ENCODE peak calls at places on chromosomes 13 and 19, in eight cellular contexts. S is HL-60, Q is transverse colon, Y is dorsolateral prefrontal cortex, O is psoas muscle, J is heart right ventricle, F is upper lobe of left lung, C is suprapubic skin. N is an unnamed sample.
A peak's percentile ranks its signal among the peaks of the same experiment; 100 is the strongest.

GRCh38 chr19:43504426-43505185 is at the start of gene PHLDB3:
- DNase-seq in S (no peak), Q (peak; percentile 60), Y (no peak), O (peak; percentile 63), J (peak; percentile 29), F (peak; percentile 89), C (no peak), N (no peak)

GRCh38 chr19:47284324-47284899 is 9.7 kb downstream of the INAFM1 start:
- DNase-seq in S (peak; percentile 55), Q (no peak), Y (no peak), O (no peak), J (peak; percentile 55), F (no peak), C (no peak), N (no peak)

GRCh38 chr19:48403606-48404005 is 10.1 kb downstream of the GRIN2D start:
- DNase-seq in S (no peak), Q (peak; percentile 60), Y (no peak), O (no peak), J (peak; percentile 69), F (no peak), C (no peak), N (no peak)

GRCh38 chr19:51294211-51294976 is 17.1 kb upstream of the IGLON5 start:
- DNase-seq in S (no peak), Q (no peak), Y (no peak), O (no peak), J (no peak), F (peak; percentile 69), C (no peak), N (no peak)

GRCh38 chr19:29775575-29775900 is 36.3 kb upstream of the CCNE1 start:
- DNase-seq in S (no peak), Q (no peak), Y (no peak), O (no peak), J (no peak), F (no peak), C (no peak), N (no peak)

GRCh38 chr19:30029721-30030510 is 87.9 kb downstream of the URI1 start:
- DNase-seq in S (no peak), Q (no peak), Y (no peak), O (no peak), J (no peak), F (no peak), C (no peak), N (peak; percentile 40)

GRCh38 chr19:48873476-48874308 is 1.5 kb downstream of the PPP1R15A start:
- DNase-seq in S (no peak), Q (no peak), Y (no peak), O (no peak), J (no peak), F (no peak), C (peak; percentile 65), N (no peak)

GRCh38 chr13:104011505-104012270 is 945.5 kb upstream of the SLC10A2 start:
- DNase-seq in S (no peak), Q (no peak), Y (no peak), O (peak; percentile 61), J (no peak), F (no peak), C (no peak), N (no peak)

GRCh38 chr13:51222510-51223283 is 499 bp downstream of the FAM124A start:
- DNase-seq in S (no peak), Q (no peak), Y (no peak), O (no peak), J (no peak), F (no peak), C (no peak), N (no peak)

DNA sequence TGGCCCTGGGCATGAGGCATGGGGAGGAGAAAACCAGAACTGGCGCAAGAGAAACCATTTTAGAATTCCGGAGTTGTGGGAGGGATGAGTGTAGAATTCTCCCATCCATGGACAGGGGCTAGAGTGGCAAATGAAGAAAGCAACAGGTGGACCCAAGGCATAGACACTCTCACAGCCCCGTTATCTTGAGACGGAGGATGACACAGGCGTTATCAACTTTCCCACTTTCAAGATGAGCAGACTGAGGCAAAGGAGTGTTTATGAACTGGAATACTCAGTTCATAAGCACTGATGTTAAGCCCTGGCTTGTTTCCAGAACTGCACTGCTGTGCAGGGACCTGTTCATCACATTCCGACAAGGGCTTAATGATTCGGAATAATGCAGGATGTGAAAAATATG is 1.1 kb upstream of the GTF3A start:
- DNase-seq in S (no peak), Q (no peak), Y (no peak), O (no peak), J (no peak), F (no peak), C (no peak), N (no peak)
- H3K27ac ChIP-seq in S (no peak overlapping the region), Q (no peak overlapping the region), Y (no peak overlapping the region), O (peak overlapping the region; percentile 100), J (no peak overlapping the region), F (no peak overlapping the region), C (no peak overlapping the region), N (no peak overlapping the region)

GRCh38 chr13:49993666-49994065 is 3.2 kb upstream of the TRIM13 start:
- DNase-seq in S (no peak), Q (no peak), Y (no peak), O (no peak), J (no peak), F (no peak), C (no peak), N (no peak)

GRCh38 chr13:49997935-49998334 is 1.1 kb downstream of the TRIM13 start:
- DNase-seq in S (no peak), Q (no peak), Y (no peak), O (no peak), J (no peak), F (no peak), C (no peak), N (no peak)

GRCh38 chr13:49996951-49997895 is at the start of gene TRIM13:
- DNase-seq in S (peak; percentile 81), Q (peak; percentile 92), Y (peak; percentile 92), O (peak; percentile 95), J (peak; percentile 91), F (peak; percentile 94), C (peak; percentile 94), N (peak; percentile 48)

GRCh38 chr13:49996166-49996915 is 501 bp upstream of the TRIM13 start:
- DNase-seq in S (peak; percentile 77), Q (peak; percentile 95), Y (peak; percentile 87), O (peak; percentile 97), J (peak; percentile 93), F (peak; percentile 98), C (peak; percentile 95), N (peak; percentile 66)

DNA sequence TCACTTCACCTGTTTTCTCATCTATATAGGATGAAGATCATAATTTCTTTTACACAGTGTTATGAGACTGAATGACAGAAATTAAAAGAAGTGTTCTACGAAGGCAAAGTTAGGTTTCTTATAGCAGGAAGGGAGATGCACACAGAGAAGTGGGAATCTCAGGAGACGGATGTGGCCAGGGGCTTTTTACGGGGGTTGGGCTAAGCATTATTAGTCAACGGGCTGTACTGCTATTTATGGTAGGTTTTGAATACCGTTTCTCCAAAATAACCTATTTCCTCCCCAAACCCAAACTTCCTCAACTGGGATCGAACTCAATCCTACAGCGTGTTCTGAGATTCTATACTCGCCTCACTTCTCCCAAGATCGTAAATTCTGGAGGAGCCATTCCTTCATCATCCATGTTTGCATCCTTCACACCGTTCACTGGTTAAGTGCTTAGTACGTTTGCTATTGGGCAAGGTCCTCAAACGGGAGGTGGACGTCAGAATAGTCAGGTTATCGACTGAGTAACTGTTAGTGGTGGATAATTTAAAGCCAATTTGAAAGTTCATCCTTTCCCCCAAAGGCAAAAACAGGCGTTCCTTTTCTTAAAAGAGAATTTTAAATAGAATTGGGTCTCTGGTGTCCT is 1.2 kb upstream of the TRIM13 start:
- DNase-seq in S (peak; percentile 46), Q (no peak), Y (no peak), O (no peak), J (no peak), F (no peak), C (no peak), N (no peak)
- H3K27ac ChIP-seq in S (peak overlapping the region; percentile 99), Q (peak overlapping the region; percentile 96), Y (peak overlapping the region; percentile 99), O (peak overlapping the region; percentile 94), J (peak overlapping the region; percentile 93), F (peak overlapping the region; percentile 99), C (peak overlapping the region; percentile 97), N (no peak overlapping the region)

GRCh38 chr19:16654151-16654550 is 5.8 kb downstream of the SMIM7 start:
- DNase-seq in S (no peak), Q (no peak), Y (no peak), O (no peak), J (no peak), F (no peak), C (no peak), N (no peak)
- H3K27ac ChIP-seq in S (no peak overlapping the region), Q (no peak overlapping the region), Y (no peak overlapping the region), O (no peak overlapping the region), J (no peak overlapping the region), F (no peak overlapping the region), C (no peak overlapping the region), N (no peak overlapping the region)

GRCh38 chr13:95025116-95025515 is 276.1 kb downstream of the ABCC4 start:
- DNase-seq in S (no peak), Q (no peak), Y (no peak), O (no peak), J (no peak), F (no peak), C (no peak), N (no peak)
- H3K27ac ChIP-seq in S (no peak overlapping the region), Q (no peak overlapping the region), Y (no peak overlapping the region), O (no peak overlapping the region), J (no peak overlapping the region), F (no peak overlapping the region), C (no peak overlapping the region), N (no peak overlapping the region)

GRCh38 chr19:38702278-38702677 is 42.0 kb downstream of the CAPN12 start:
- DNase-seq in S (no peak), Q (no peak), Y (no peak), O (no peak), J (no peak), F (no peak), C (no peak), N (no peak)
- H3K27ac ChIP-seq in S (no peak overlapping the region), Q (peak overlapping the region; percentile 94), Y (peak overlapping the region; percentile 88), O (no peak overlapping the region), J (peak overlapping the region; percentile 38), F (no peak overlapping the region), C (peak overlapping the region; percentile 84), N (peak overlapping the region; percentile 100)

DNA sequence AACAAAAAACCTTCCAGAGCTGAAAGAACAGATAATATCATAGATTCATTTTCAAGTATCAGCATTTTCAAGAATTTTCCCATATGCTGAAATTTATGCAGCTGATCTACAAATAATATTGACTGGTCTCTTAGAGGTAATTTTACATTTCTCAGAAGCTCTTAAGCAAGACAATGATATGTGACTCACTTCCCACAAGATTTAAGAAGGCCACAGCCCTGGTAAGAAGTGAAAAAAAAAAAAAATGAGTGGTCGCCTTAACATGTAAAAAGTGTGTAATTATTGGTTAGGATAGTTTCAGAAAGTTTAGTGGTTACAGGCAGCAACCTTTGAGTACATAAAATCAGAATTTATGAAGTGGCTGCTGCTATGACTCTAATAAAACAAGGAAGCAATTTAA is 54.5 kb downstream of the NUFIP1 start:
- DNase-seq in S (peak; percentile 14), Q (no peak), Y (no peak), O (no peak), J (no peak), F (no peak), C (no peak), N (no peak)
- H3K27ac ChIP-seq in S (no peak overlapping the region), Q (no peak overlapping the region), Y (no peak overlapping the region), O (no peak overlapping the region), J (no peak overlapping the region), F (no peak overlapping the region), C (no peak overlapping the region), N (peak overlapping the region; percentile 29)

N was measured in epithelial cell of prostate.